ENCODE peak calls at places on chromosomes 12 and 14, in four cellular contexts. One of them, this sample, is unnamed.

GRCh38 chr12:10033783-10034381 is 3.4 kb downstream of the CLEC9A start:
- DNase-seq in HepG2: no peak
- DNase-seq in H1: no peak
- DNase-seq in K562: no peak
- DNase-seq in this sample: no peak

GRCh38 chr14:68013326-68013725 is 193.7 kb downstream of the RAD51B start:
- DNase-seq in HepG2: no peak
- DNase-seq in H1: no peak
- DNase-seq in K562: no peak
- DNase-seq in this sample: no peak

GRCh38 chr14:71165121-71165574 is 257.9 kb downstream of the PCNX1 start:
- DNase-seq in HepG2: no peak
- DNase-seq in H1: no peak
- DNase-seq in K562: no peak
- DNase-seq in this sample: no peak

GRCh38 chr12:89571481-89572190 is 45.8 kb upstream of the POC1B start:
- DNase-seq in HepG2: no peak
- DNase-seq in H1: no peak
- DNase-seq in K562: no peak
- DNase-seq in this sample: no peak

GRCh38 chr12:19410211-19410610 is 29.1 kb upstream of the AEBP2 start:
- DNase-seq in HepG2: no peak
- DNase-seq in H1: no peak
- DNase-seq in K562: no peak
- DNase-seq in this sample: no peak

GRCh38 chr12:120500577-120500976 is 4.7 kb downstream of the DYNLL1 start:
- DNase-seq in HepG2: no peak
- DNase-seq in H1: no peak
- DNase-seq in K562: no peak
- DNase-seq in this sample: no peak

GRCh38 chr12:49961993-49962764 is 507 bp downstream of the AQP5 start:
- DNase-seq in HepG2: no peak
- DNase-seq in H1: no peak
- DNase-seq in K562: no peak
- DNase-seq in this sample: no peak

GRCh38 chr12:6644257-6644596 is 3.0 kb downstream of the ACRBP start:
- DNase-seq in HepG2: no peak
- DNase-seq in H1: no peak
- DNase-seq in K562: no peak
- DNase-seq in this sample: no peak

GRCh38 chr14:99348816-99349609 is 77.0 kb upstream of the BCL11B start:
- DNase-seq in HepG2: no peak
- DNase-seq in H1: no peak
- DNase-seq in K562: no peak
- DNase-seq in this sample: no peak

GRCh38 chr12:130157998-130158774 is 4.1 kb upstream of the FZD10 start:
- DNase-seq in HepG2: no peak
- DNase-seq in H1: no peak
- DNase-seq in K562: no peak
- DNase-seq in this sample: no peak

GRCh38 chr12:2009623-2010022 is 5.4 kb upstream of the DCP1B start:
- DNase-seq in HepG2: peak
- DNase-seq in H1: no peak
- DNase-seq in K562: no peak
- DNase-seq in this sample: no peak

GRCh38 chr12:97308576-97309198 is 153.9 kb upstream of the RMST start:
- DNase-seq in HepG2: peak
- DNase-seq in H1: no peak
- DNase-seq in K562: peak
- DNase-seq in this sample: peak

GRCh38 chr12:32906407-32907165 is 10.0 kb upstream of the PKP2 start:
- DNase-seq in HepG2: peak
- DNase-seq in H1: no peak
- DNase-seq in K562: no peak
- DNase-seq in this sample: peak

GRCh38 chr12:128078311-128078851 is 188.6 kb upstream of the TMEM132C start:
- DNase-seq in HepG2: no peak
- DNase-seq in H1: peak
- DNase-seq in K562: no peak
- DNase-seq in this sample: no peak

GRCh38 chr12:7756993-7757392 is 8.0 kb upstream of the NANOGNB start:
- DNase-seq in HepG2: no peak
- DNase-seq in H1: no peak
- DNase-seq in K562: no peak
- DNase-seq in this sample: no peak

GRCh38 chr14:58749066-58749669 is 111.4 kb downstream of the DACT1 start:
- DNase-seq in HepG2: peak
- DNase-seq in H1: no peak
- DNase-seq in K562: peak
- DNase-seq in this sample: peak

DNA sequence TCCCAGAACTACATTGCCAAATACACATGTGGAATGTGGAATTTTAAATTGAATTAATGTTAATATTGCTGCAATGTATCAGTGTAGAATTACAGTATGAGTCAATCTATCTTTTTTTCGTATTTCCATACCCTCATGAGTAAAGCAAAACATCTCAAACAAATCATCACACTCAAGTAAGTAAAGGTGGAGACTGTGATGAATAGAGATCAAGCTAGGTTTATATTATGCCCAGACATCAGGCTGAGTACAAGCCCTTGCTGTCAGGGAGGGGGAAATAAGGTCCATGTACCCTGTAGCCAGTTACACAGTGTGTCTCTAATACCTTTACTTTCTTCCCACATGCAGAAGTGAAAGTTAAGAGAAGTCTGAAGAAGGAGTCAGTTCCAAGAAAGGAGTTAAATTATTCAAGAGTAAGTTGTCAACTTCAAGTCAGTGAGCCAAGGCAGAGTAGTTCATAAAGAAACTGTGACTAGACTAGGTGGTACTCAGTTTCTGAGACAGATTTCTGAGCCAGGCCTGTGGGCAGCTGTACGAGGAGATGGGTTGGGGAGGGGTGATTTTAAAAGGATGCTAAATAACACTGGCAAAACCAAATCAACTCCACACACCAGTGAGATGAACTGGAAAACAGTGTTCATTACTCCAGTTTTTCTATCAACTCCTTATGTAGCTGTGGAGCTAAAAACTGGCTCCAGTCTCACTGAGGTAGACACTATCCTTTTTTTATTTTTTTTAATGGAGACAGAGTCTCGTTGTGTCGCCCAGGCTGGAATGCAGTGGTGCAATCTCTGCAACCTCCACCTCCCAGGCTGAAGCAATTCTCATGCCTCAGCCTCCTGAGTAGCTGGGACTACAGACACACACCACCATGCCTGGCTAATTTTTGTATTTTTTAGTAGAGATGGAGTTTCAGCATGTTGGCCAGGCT is 23.8 kb upstream of the STK38L start:
- DNase-seq in HepG2: no peak
- DNase-seq in H1: no peak
- DNase-seq in K562: no peak
- DNase-seq in this sample: peak
- TF ChIP-seq SRF in HepG2: no peak
- TF ChIP-seq SRF in H1: no peak
- TF ChIP-seq SRF in K562: no peak
- TF ChIP-seq SRF in this sample: no peak

DNA sequence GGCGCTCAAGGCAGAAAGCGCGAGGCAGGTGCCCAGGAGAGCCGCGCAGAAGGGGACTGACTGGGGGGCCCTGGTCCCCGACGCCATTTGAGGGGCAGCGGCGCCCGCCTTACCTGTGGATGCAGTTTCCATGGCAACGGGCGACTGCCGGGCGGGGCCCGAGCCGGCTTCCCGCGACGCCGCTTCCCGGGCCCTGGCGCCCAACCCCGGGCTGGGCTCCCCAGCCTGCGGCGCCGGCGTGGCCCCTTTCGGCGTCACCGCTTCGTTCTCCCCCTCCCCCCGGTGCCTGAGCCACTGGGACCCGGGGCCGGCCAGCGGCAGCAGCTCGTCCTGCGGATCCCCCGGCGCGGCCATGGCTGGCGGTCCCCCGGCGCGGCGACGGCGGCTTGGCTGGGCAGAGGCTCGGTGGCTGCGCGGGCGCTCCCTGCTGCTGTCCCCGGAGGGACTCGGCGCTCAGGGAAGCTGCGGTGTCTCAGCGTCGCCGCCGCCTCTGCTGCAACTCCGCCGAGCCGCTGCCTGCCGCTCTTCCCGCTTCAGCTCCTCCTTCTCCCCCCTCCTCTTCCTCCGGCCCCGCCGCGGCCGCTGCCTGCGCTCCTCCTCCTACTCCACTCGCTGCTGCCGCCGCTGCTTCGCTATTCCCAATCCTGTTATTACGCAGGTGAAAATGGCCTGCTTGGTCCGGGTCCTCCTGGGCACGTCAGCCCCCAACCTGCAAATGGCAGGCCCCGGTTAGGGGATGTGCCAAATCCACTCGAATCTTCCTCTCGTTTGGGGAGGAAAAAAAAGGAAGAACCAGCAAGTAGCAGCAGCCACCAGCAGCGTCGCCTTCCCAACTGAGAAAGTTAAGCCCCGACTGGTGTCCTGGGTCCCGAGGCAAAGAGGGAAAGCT is at the start of gene RTN1:
- DNase-seq in HepG2: no peak
- DNase-seq in H1: peak
- DNase-seq in K562: peak
- DNase-seq in this sample: no peak
- TF ChIP-seq EP300 in HepG2: no peak
- TF ChIP-seq EP300 in H1: no peak
- TF ChIP-seq EP300 in K562: no peak
- TF ChIP-seq EP300 in this sample: no peak

GRCh38 chr12:13386269-13387039 is 189.9 kb downstream of the EMP1 start:
- DNase-seq in HepG2: no peak
- DNase-seq in H1: no peak
- DNase-seq in K562: no peak
- DNase-seq in this sample: no peak

GRCh38 chr12:13390381-13390856 is 193.9 kb downstream of the EMP1 start:
- DNase-seq in HepG2: no peak
- DNase-seq in H1: no peak
- DNase-seq in K562: no peak
- DNase-seq in this sample: no peak

GRCh38 chr12:13387074-13387473 is 190.5 kb downstream of the EMP1 start:
- DNase-seq in HepG2: no peak
- DNase-seq in H1: no peak
- DNase-seq in K562: no peak
- DNase-seq in this sample: no peak

GRCh38 chr12:13390921-13391320 is 194.4 kb downstream of the EMP1 start:
- DNase-seq in HepG2: no peak
- DNase-seq in H1: no peak
- DNase-seq in K562: no peak
- DNase-seq in this sample: no peak
- TF ChIP-seq POLR2AphosphoS5 in HepG2: no peak
- TF ChIP-seq POLR2AphosphoS5 in H1: no peak
- TF ChIP-seq POLR2AphosphoS5 in K562: no peak
- TF ChIP-seq POLR2AphosphoS5 in this sample: no peak

GRCh38 chr12:69641546-69641945 is 30.8 kb upstream of the LRRC10 start:
- DNase-seq in HepG2: no peak
- DNase-seq in H1: no peak
- DNase-seq in K562: no peak
- DNase-seq in this sample: no peak

GRCh38 chr12:69639400-69640016 is 28.8 kb upstream of the LRRC10 start:
- DNase-seq in HepG2: peak
- DNase-seq in H1: peak
- DNase-seq in K562: peak
- DNase-seq in this sample: peak

GRCh38 chr12:69644516-69644915 is 33.8 kb upstream of the LRRC10 start:
- DNase-seq in HepG2: no peak
- DNase-seq in H1: no peak
- DNase-seq in K562: no peak
- DNase-seq in this sample: no peak

GRCh38 chr12:69645031-69645430 is 34.3 kb upstream of the LRRC10 start:
- DNase-seq in HepG2: no peak
- DNase-seq in H1: no peak
- DNase-seq in K562: no peak
- DNase-seq in this sample: no peak

GRCh38 chr12:69642531-69642930 is 31.8 kb upstream of the LRRC10 start:
- DNase-seq in HepG2: no peak
- DNase-seq in H1: no peak
- DNase-seq in K562: no peak
- DNase-seq in this sample: no peak
- TF ChIP-seq SRF in HepG2: no peak
- TF ChIP-seq SRF in H1: no peak
- TF ChIP-seq SRF in K562: no peak
- TF ChIP-seq SRF in this sample: no peak

GRCh38 chr12:123972448-123973401 is at the start of the genes CCDC92 and ZNF664:
- DNase-seq in HepG2: peak
- DNase-seq in H1: peak
- DNase-seq in K562: peak
- DNase-seq in this sample: peak
- TF ChIP-seq EP300 in HepG2: no peak
- TF ChIP-seq EP300 in H1: no peak
- TF ChIP-seq EP300 in K562: no peak
- TF ChIP-seq EP300 in this sample: no peak

DNA sequence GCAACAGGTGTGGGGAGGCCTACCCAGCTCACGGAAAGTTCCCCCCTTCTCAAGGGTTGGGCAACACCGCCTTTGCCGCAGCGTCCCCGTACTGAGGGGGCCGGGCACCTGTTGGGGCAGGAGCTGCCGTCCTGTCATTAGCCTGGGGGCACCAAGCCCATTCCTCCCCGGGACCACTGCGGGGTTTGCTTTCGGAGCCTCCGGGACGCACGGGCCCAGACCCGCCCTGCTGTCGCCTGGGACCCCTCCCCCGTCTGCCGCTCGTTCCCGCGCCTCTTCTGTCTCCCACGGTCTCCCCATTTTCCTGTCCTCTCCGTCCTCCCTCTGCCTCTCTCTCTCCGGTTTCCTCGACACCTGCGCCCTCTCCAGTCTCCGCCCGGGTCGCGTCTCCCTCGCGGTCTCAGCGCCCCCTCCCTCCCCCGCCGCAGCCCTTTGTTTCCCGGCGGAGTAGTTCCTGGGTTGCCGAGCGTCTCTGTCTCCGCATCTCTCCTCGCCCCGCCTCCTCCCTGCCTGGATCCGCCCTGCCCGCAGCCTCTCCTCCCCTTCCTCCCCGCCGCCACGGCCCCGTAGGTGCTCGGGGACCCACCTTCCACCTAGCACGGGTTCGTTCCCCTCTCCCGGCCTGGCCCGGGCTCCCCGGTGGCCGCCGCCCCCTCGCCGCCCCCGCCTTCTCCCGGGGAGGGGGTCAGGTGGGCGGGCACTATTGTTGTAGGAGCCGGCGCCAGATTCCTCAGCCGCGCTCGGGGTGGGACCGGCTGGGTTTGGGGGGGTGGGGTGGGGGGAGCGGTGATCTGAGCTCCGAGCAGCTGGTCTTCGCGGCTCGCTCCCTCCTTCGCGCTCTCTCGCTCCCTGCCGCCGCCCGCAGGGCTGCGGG is at the start of gene CACNB3:
- DNase-seq in HepG2: no peak
- DNase-seq in H1: no peak
- DNase-seq in K562: peak
- DNase-seq in this sample: no peak
- TF ChIP-seq POLR2AphosphoS5 in HepG2: no peak
- TF ChIP-seq POLR2AphosphoS5 in H1: no peak
- TF ChIP-seq POLR2AphosphoS5 in K562: no peak
- TF ChIP-seq POLR2AphosphoS5 in this sample: no peak